ENCODE peak calls at places on chromosomes 2 and 18, in seven cellular contexts. P is K562, Z is adrenal gland, K is left ventricle myocardium inferior, M is astrocyte, C is tibial artery, E is HepG2. U is an unnamed sample.
A peak's percentile ranks its signal among the peaks of the same experiment; 100 is the strongest.

GRCh38 chr2:46493971-46494250 is 14.5 kb downstream of the TMEM247 start:
- DNase-seq in C (no peak), E (no peak), Z (no peak), P (no peak), M (no peak), K (no peak), U (peak; percentile 52)

GRCh38 chr2:57330447-57330846 is 716.2 kb upstream of the VRK2 start:
- DNase-seq in P (no peak), K (no peak), E (no peak), Z (no peak), M (peak; percentile 12), C (no peak), U (no peak)

GRCh38 chr2:127176371-127177311 is 43.5 kb downstream of the CYP27C1 start:
- DNase-seq in K (no peak), E (no peak), P (no peak), M (no peak), C (peak; percentile 66), Z (no peak), U (peak; percentile 80)

GRCh38 chr2:121519732-121520640 is 10.7 kb upstream of the RNU4ATAC start:
- DNase-seq in C (no peak), M (no peak), P (no peak), E (peak; percentile 35), Z (no peak), K (no peak), U (no peak)

GRCh38 chr2:157838442-157839161 is 37.5 kb downstream of the ACVR1 start:
- DNase-seq in P (peak; percentile 70), M (peak; percentile 86), E (peak; percentile 88), K (peak; percentile 19), C (peak; percentile 65), Z (peak; percentile 50), U (peak; percentile 68)

GRCh38 chr2:149219853-149220252 is 110.5 kb upstream of the LYPD6 start:
- DNase-seq in C (no peak), M (no peak), P (no peak), Z (no peak), K (no peak), E (no peak), U (no peak)

GRCh38 chr2:150994041-150994440 is 267.6 kb downstream of the RBM43 start:
- DNase-seq in E (no peak), C (no peak), K (no peak), M (no peak), Z (no peak), P (no peak), U (no peak)

GRCh38 chr2:115364078-115364477 is 921.6 kb downstream of the DPP10 start:
- DNase-seq in E (no peak), M (peak; percentile 0), C (no peak), Z (no peak), K (no peak), P (no peak), U (no peak)

GRCh38 chr2:219402665-219403515 is 15.2 kb upstream of the DNPEP start:
- DNase-seq in P (peak; percentile 70), M (peak; percentile 64), K (no peak), Z (peak; percentile 49), E (peak; percentile 67), C (peak; percentile 74), U (peak; percentile 80)

GRCh38 chr18:57738078-57738477 is 65.0 kb downstream of the ATP8B1 start:
- DNase-seq in C (no peak), M (no peak), K (no peak), P (no peak), E (peak; percentile 9), Z (no peak), U (no peak)

GRCh38 chr2:217929294-217929671 is 73.5 kb downstream of the TNS1 start:
- DNase-seq in K (peak; percentile 15), C (no peak), Z (no peak), E (no peak), M (no peak), P (no peak), U (no peak)

GRCh38 chr2:77521931-77522470 is at the start of gene LRRTM4:
- DNase-seq in C (peak; percentile 19), M (no peak), Z (no peak), K (no peak), E (no peak), P (no peak), U (no peak)

GRCh38 chr2:222782201-222782600 is 78.6 kb upstream of the ACSL3 start:
- DNase-seq in C (no peak), M (no peak), P (no peak), Z (no peak), E (no peak), K (no peak), U (no peak)

GRCh38 chr2:45982096-45982495 is 315.1 kb upstream of the EPAS1 start:
- DNase-seq in P (no peak), C (no peak), M (no peak), E (no peak), K (no peak), Z (no peak), U (peak; percentile 13)

GRCh38 chr18:28858248-28858647 is 681.3 kb upstream of the CDH2 start:
- DNase-seq in M (no peak), P (no peak), E (no peak), K (no peak), C (no peak), Z (no peak), U (no peak)

GRCh38 chr2:217790195-217790594 is 212.6 kb downstream of the TNS1 start:
- DNase-seq in P (peak; percentile 3), K (no peak), C (no peak), M (no peak), Z (no peak), E (peak; percentile 86), U (no peak)

GRCh38 chr2:18719978-18720775 is 130.8 kb upstream of the NT5C1B start:
- DNase-seq in C (peak; percentile 28), P (no peak), E (no peak), Z (no peak), K (no peak), M (peak; percentile 46), U (no peak)

GRCh38 chr2:128646691-128647090 is 328.0 kb upstream of the HS6ST1 start:
- DNase-seq in C (no peak), K (no peak), E (no peak), Z (no peak), M (no peak), P (no peak), U (peak; percentile 16)

GRCh38 chr2:168212167-168212566 is 35.2 kb downstream of the STK39 start:
- DNase-seq in C (no peak), M (no peak), K (no peak), P (no peak), Z (no peak), E (no peak), U (no peak)

GRCh38 chr18:24022141-24022540 is 7.6 kb downstream of the TTC39C start:
- DNase-seq in E (no peak), K (no peak), M (peak; percentile 61), C (no peak), Z (no peak), P (no peak), U (no peak)

GRCh38 chr18:24609249-24609648 is 148.8 kb downstream of the HRH4 start:
- DNase-seq in K (no peak), Z (no peak), E (no peak), C (no peak), P (no peak), M (no peak), U (no peak)

GRCh38 chr2:71662665-71663394 is 209.5 kb downstream of the DYSF start:
- DNase-seq in Z (no peak), M (no peak), E (no peak), P (no peak), K (no peak), C (no peak), U (no peak)

GRCh38 chr2:128390991-128391630 is 72.4 kb upstream of the HS6ST1 start:
- DNase-seq in E (no peak), Z (no peak), C (peak; percentile 18), K (no peak), P (no peak), M (no peak), U (no peak)

GRCh38 chr2:152550386-152550785 is 166.9 kb downstream of the PRPF40A start:
- DNase-seq in P (no peak), Z (no peak), C (no peak), M (peak; percentile 25), K (no peak), E (peak; percentile 33), U (no peak)

GRCh38 chr2:40962026-40962425 is 510.1 kb upstream of the SLC8A1 start:
- DNase-seq in C (peak; percentile 21), M (no peak), P (no peak), K (no peak), E (no peak), Z (peak; percentile 16), U (no peak)

GRCh38 chr18:8857806-8858205 is 152.4 kb downstream of the MTCL1 start:
- DNase-seq in C (no peak), P (no peak), Z (no peak), K (no peak), M (no peak), E (no peak), U (no peak)

DNA sequence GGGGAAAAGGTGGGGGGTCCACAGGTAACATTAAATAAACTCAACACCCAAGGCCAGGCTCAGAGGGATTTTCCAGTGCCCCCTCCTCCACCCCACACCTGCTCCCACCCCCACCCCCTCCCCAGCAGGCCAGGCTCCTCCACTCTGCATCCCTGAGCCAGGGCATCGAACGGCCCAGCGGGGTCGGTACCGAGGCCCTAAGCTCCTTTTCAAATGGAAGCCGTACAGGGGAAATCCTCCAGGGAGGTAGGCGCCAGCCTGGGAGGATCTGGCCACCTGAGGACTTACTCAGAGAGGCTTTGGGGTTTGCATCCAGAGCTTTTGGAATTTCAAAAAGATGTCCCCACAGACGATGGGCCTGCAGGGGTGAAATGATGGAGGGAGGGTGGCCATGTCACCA is 46.5 kb downstream of the ZFP36L2 start:
- DNase-seq in M (no peak), Z (no peak), K (no peak), P (no peak), E (no peak), C (no peak), U (no peak)
- H3K27ac ChIP-seq in M (no peak overlapping the region), Z (peak overlapping the region; percentile 90), K (peak overlapping the region; percentile 77), P (peak overlapping the region; percentile 94), E (no peak overlapping the region), C (peak overlapping the region; percentile 88), U (no peak overlapping the region)

DNA sequence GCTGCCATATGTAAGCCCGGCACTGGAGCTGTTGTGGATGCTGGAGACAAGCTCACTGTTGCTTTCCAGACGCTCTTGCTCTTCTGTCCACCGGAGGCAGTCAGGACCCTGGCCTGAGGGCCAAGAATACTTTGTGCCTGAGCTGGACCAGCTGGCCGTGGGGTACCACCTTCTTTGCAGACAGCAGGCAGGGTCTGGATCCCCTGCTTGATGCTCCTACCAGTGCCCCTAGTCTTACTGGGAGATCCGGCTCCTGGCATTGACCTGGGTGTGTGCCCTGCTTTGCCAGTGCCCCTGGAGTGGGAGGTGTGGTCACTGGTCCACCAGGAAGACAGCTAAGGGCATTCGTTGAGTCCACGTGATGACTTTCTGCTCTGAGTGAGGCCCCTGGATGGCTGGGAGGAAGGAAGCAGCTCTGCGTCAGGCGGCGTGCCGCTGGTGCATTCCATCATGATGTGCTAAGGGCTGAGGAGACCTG is 59.3 kb downstream of the LRRFIP1 start:
- DNase-seq in K (peak; percentile 30), M (peak; percentile 46), Z (no peak), E (peak; percentile 35), C (no peak), P (no peak), U (no peak)
- H3K4me1 ChIP-seq in K (peaks cover 73% of the 10 kb centered on the region), M (peaks cover 34% of the 10 kb centered on the region), Z (peaks cover 27% of the 10 kb centered on the region), E (peaks cover 81% of the 10 kb centered on the region), C (peaks cover 56% of the 10 kb centered on the region), P (peaks cover 4% of the 10 kb centered on the region), U (peaks cover 65% of the 10 kb centered on the region)

GRCh38 chr2:39434233-39434897 is 2.7 kb downstream of the MAP4K3 start:
- DNase-seq in P (no peak), Z (no peak), M (no peak), C (no peak), E (no peak), K (no peak), U (no peak)
- H3K4me3 ChIP-seq in P (peak overlapping the region; percentile 81), Z (peak overlapping the region; percentile 95), M (peak overlapping the region; percentile 90), C (peak overlapping the region; percentile 94), E (peak overlapping the region; percentile 93), K (peak overlapping the region; percentile 95), U (no peak overlapping the region)

GRCh38 chr2:173997269-173997668 is 32.1 kb upstream of the SP3 start:
- DNase-seq in C (peak; percentile 97), P (no peak), Z (peak; percentile 49), M (no peak), E (no peak), K (peak; percentile 80), U (peak; percentile 95)
- H3K27ac ChIP-seq in C (peak overlapping the region; percentile 75), P (no peak overlapping the region), Z (peak overlapping the region; percentile 39), M (no peak overlapping the region), E (no peak overlapping the region), K (peak overlapping the region; percentile 55), U (peak overlapping the region; percentile 38)